ENCODE peak calls at places on chromosomes 5 and 9, in seven cellular contexts. K is sigmoid colon, A is transverse colon, Z is GM12878, I is upper lobe of left lung, R is K562, H is suprapubic skin. D is an unnamed sample.

GRCh38 chr5:153515269-153515668 is 24.8 kb downstream of the GRIA1 start:
- DNase-seq in R (no peak), K (no peak), Z (no peak), I (no peak), H (no peak), A (no peak), D (no peak)

GRCh38 chr9:5450360-5451051 is at the start of gene CD274:
- DNase-seq in I (peak; percentile 98), R (peak; percentile 73), A (peak; percentile 94), Z (no peak), K (peak; percentile 93), H (peak; percentile 89), D (peak; percentile 93)

GRCh38 chr9:95605826-95606555 is 89.2 kb upstream of the PTCH1 start:
- DNase-seq in R (no peak), A (no peak), I (no peak), H (no peak), K (no peak), Z (no peak), D (no peak)

GRCh38 chr9:92496401-92496800 is 14.1 kb upstream of the ASPN start:
- DNase-seq in R (no peak), K (no peak), I (no peak), H (no peak), A (no peak), Z (no peak), D (no peak)

GRCh38 chr9:129081388-129081889 is 528 bp downstream of the DOLPP1 start:
- DNase-seq in I (no peak), Z (peak; percentile 15), K (no peak), H (peak; percentile 69), R (peak; percentile 94), A (no peak), D (no peak)

GRCh38 chr5:139027150-139027549 is 152.0 kb upstream of the LRRTM2 start:
- DNase-seq in Z (no peak), K (no peak), I (no peak), R (no peak), A (no peak), H (no peak), D (no peak)

GRCh38 chr9:129111762-129112151 is 542 bp downstream of the PTPA start:
- DNase-seq in I (peak; percentile 83), R (peak; percentile 60), A (peak; percentile 49), Z (no peak), K (no peak), H (peak; percentile 78), D (peak; percentile 47)

GRCh38 chr5:60652206-60652605 is 47.8 kb downstream of the DEPDC1B start:
- DNase-seq in A (no peak), R (peak; percentile 21), I (no peak), Z (no peak), K (no peak), H (no peak), D (no peak)

GRCh38 chr5:6291961-6292360 is 86.4 kb downstream of the MED10 start:
- DNase-seq in R (no peak), A (no peak), H (no peak), K (no peak), Z (no peak), I (no peak), D (no peak)

GRCh38 chr5:145944328-145944727 is 8.0 kb downstream of the SH3RF2 start:
- DNase-seq in A (peak; percentile 52), I (no peak), K (no peak), R (no peak), Z (no peak), H (no peak), D (peak; percentile 55)

GRCh38 chr9:83266618-83267543 is 203.9 kb upstream of the RASEF start:
- DNase-seq in R (no peak), H (no peak), K (no peak), A (no peak), Z (no peak), I (no peak), D (no peak)

GRCh38 chr5:68196876-68197275 is 18.7 kb upstream of the PIK3R1 start:
- DNase-seq in K (peak; percentile 73), H (no peak), R (no peak), A (peak; percentile 39), I (no peak), Z (peak; percentile 67), D (no peak)

GRCh38 chr5:136427421-136427820 is 62.1 kb upstream of the TRPC7 start:
- DNase-seq in H (no peak), A (no peak), I (no peak), R (no peak), Z (no peak), K (no peak), D (no peak)

GRCh38 chr9:82247318-82247717 is 258.7 kb downstream of the SPATA31D1 start:
- DNase-seq in I (no peak), K (no peak), H (no peak), A (no peak), R (no peak), Z (no peak), D (no peak)

GRCh38 chr5:136030956-136031611 is 2.3 kb downstream of the TGFBI start:
- DNase-seq in I (peak; percentile 22), A (no peak), H (no peak), K (peak; percentile 55), Z (peak; percentile 57), R (no peak), D (no peak)

DNA sequence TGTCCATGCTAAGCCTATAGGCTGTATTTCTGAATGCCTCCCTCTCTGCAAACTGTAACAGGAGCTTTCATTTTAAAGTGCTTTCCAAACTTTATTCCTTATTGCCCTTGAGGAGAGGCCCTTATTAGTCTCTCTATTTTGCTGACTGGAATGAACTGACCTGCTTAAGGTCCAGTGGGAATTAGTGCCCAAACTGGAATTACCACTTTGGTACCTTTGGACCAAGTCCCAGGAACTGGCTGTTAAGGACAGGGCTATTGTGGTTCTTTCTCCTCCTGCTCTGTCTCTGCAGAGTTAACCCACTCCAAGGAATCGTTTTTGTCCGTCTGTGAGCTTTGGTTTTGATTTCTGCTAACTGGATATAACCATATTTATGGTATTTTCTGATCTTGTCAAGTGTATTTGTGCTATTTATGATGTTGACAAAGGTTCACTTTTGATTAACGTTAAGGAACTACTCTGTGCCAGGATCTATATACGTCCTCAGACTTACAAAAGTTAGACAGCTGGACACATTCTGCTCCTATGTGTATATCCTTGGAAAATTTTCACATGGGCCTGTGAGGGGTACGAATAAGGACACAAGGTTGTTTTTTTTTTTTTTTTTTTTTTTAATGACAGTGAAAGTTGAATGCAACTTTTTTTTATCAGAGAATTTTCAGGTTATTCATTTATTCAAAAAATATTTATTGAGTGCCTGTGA is 189.1 kb upstream of the ANKRD55 start:
- DNase-seq in I (no peak), A (no peak), H (no peak), Z (no peak), K (no peak), R (no peak), D (peak; percentile 82)
- TF ChIP-seq POLR2AphosphoS5 in I (no peak), A (no peak), H (no peak), Z (no peak), K (no peak), R (no peak), D (no peak)

DNA sequence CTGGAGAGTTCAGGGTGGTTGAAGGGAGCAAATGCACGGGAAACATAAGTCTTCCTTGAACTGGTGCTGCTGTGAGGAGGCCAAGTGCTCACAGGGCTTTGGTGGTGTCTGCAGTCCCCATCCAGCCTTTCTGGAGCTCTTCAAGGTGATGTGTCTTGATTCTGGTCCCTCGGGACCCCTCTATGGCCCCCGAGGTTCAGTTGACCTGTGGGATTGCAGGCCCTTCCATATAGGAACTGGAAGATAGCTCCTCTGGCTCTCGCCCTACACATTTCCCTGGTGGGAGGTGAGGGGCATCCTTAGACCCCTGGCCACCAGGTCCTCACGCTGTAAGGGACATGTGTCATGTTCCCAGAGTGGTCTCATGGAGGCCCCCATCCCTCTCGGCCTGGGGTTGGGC is 191.8 kb downstream of the GADD45G start:
- DNase-seq in H (peak; percentile 27), R (no peak), A (no peak), I (no peak), K (no peak), Z (no peak), D (no peak)
- H3K4me3 ChIP-seq in H (no peak overlapping the region), R (no peak overlapping the region), A (no peak overlapping the region), I (no peak overlapping the region), K (no peak overlapping the region), Z (no peak overlapping the region), D (no peak overlapping the region)

GRCh38 chr5:172283020-172283861 is at the start of gene UBTD2:
- DNase-seq in K (peak; percentile 90), H (peak; percentile 82), R (peak; percentile 84), I (peak; percentile 97), Z (no peak), A (peak; percentile 88), D (peak; percentile 86)
- TF ChIP-seq EP300 in K (no peak), H (no peak), R (no peak), I (no peak), Z (no peak), A (no peak), D (no peak)

GRCh38 chr5:103755974-103756373 is 193.4 kb upstream of the NUDT12 start:
- DNase-seq in Z (no peak), K (no peak), I (no peak), H (no peak), A (no peak), R (no peak), D (no peak)
- TF ChIP-seq POLR2AphosphoS5 in Z (no peak), K (no peak), I (no peak), H (no peak), A (no peak), R (no peak), D (no peak)

GRCh38 chr9:133791069-133791468 is 52.9 kb upstream of the SARDH start:
- DNase-seq in R (no peak), H (no peak), I (peak; percentile 57), Z (no peak), K (no peak), A (no peak), D (no peak)
- H3K4me3 ChIP-seq in R (no peak overlapping the region), H (no peak overlapping the region), I (no peak overlapping the region), Z (no peak overlapping the region), K (no peak overlapping the region), A (no peak overlapping the region), D (no peak overlapping the region)

DNA sequence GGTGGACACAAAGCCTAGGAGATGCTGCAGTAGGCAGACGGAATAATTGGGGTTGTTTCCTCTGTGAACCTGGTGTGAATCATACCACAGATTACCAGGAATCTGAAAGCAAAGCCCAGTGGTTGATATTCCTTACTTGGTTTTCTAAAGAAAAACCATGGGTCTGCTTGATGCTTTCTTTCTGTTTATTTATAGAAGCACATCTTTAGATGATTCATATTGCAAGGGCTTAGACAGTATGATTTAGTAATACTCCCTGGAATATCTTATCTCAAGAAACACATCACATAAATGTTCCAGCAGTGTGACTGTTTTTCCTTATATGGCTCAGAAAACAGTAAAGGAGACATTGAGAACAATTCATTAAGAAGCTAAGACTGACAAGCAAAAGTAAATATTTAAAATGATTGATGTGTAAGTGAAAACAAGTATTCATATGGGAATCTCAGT is 623.3 kb downstream of the RAB3C start:
- DNase-seq in H (no peak), Z (no peak), I (no peak), K (no peak), A (no peak), R (no peak), D (no peak)
- TF ChIP-seq EP300 in H (no peak), Z (no peak), I (no peak), K (no peak), A (no peak), R (no peak), D (no peak)

GRCh38 chr5:155556222-155556621 is 542.7 kb downstream of the KIF4B start:
- DNase-seq in A (no peak), K (no peak), R (no peak), H (no peak), I (no peak), Z (no peak), D (no peak)

GRCh38 chr5:155556700-155557099 is 543.1 kb downstream of the KIF4B start:
- DNase-seq in H (no peak), R (no peak), Z (no peak), K (no peak), I (no peak), A (no peak), D (no peak)

GRCh38 chr5:155564541-155564940 is 551.0 kb downstream of the KIF4B start:
- DNase-seq in H (no peak), I (no peak), Z (no peak), K (no peak), A (no peak), R (no peak), D (no peak)

GRCh38 chr5:155562153-155562552 is 548.6 kb downstream of the KIF4B start:
- DNase-seq in A (no peak), I (no peak), R (no peak), Z (no peak), H (no peak), K (no peak), D (no peak)
- TF ChIP-seq POLR2AphosphoS5 in A (no peak), I (no peak), R (no peak), Z (no peak), H (no peak), K (no peak), D (no peak)

D was measured in stomach.